ENCODE peak calls at places on chromosomes 12 and 14, in seven cellular contexts. One of them, this sample, is unnamed.

GRCh38 chr12:31991815-31992214 is 32.6 kb downstream of the RESF1 start:
- DNase-seq in heart right ventricle: no peak
- DNase-seq in HFF-Myc: no peak
- DNase-seq in A549: no peak
- DNase-seq in MM.1S: no peak
- DNase-seq in lower lobe of right lung: no peak
- DNase-seq in cardiac fibroblast: no peak
- DNase-seq in this sample: no peak

GRCh38 chr12:58443981-58444371 is 476.3 kb downstream of the LRIG3 start:
- DNase-seq in MM.1S: no peak
- DNase-seq in lower lobe of right lung: no peak
- DNase-seq in A549: no peak
- DNase-seq in HFF-Myc: no peak
- DNase-seq in cardiac fibroblast: peak; percentile 64
- DNase-seq in heart right ventricle: peak; percentile 20
- DNase-seq in this sample: no peak

GRCh38 chr12:12704593-12705230 is 8.7 kb upstream of the GPR19 start:
- DNase-seq in lower lobe of right lung: no peak
- DNase-seq in cardiac fibroblast: peak; percentile 96
- DNase-seq in MM.1S: peak; percentile 81
- DNase-seq in HFF-Myc: peak; percentile 84
- DNase-seq in A549: peak; percentile 94
- DNase-seq in heart right ventricle: peak; percentile 63
- DNase-seq in this sample: no peak

GRCh38 chr14:53983112-53983511 is 26.5 kb upstream of the BMP4 start:
- DNase-seq in A549: no peak
- DNase-seq in heart right ventricle: no peak
- DNase-seq in cardiac fibroblast: no peak
- DNase-seq in lower lobe of right lung: no peak
- DNase-seq in HFF-Myc: no peak
- DNase-seq in MM.1S: no peak
- DNase-seq in this sample: no peak

GRCh38 chr14:82182646-82183045 is 649.0 kb upstream of the SEL1L start:
- DNase-seq in A549: no peak
- DNase-seq in MM.1S: no peak
- DNase-seq in lower lobe of right lung: no peak
- DNase-seq in cardiac fibroblast: no peak
- DNase-seq in heart right ventricle: no peak
- DNase-seq in HFF-Myc: no peak
- DNase-seq in this sample: no peak

GRCh38 chr12:46363582-46364299 is 8.8 kb downstream of the SLC38A2 start:
- DNase-seq in A549: no peak
- DNase-seq in lower lobe of right lung: no peak
- DNase-seq in HFF-Myc: no peak
- DNase-seq in MM.1S: no peak
- DNase-seq in heart right ventricle: no peak
- DNase-seq in cardiac fibroblast: no peak
- DNase-seq in this sample: no peak

GRCh38 chr12:8698132-8698829 is 490 bp downstream of the RIMKLB start:
- DNase-seq in cardiac fibroblast: peak; percentile 55
- DNase-seq in HFF-Myc: no peak
- DNase-seq in heart right ventricle: peak; percentile 58
- DNase-seq in MM.1S: no peak
- DNase-seq in A549: peak; percentile 60
- DNase-seq in lower lobe of right lung: peak; percentile 81
- DNase-seq in this sample: no peak

GRCh38 chr14:28813810-28814209 is 47.2 kb downstream of the FOXG1 start:
- DNase-seq in cardiac fibroblast: no peak
- DNase-seq in HFF-Myc: no peak
- DNase-seq in MM.1S: no peak
- DNase-seq in heart right ventricle: no peak
- DNase-seq in A549: no peak
- DNase-seq in lower lobe of right lung: no peak
- DNase-seq in this sample: no peak

GRCh38 chr12:6141048-6141447 is 16.6 kb upstream of the VWF start:
- DNase-seq in cardiac fibroblast: peak; percentile 78
- DNase-seq in A549: no peak
- DNase-seq in HFF-Myc: no peak
- DNase-seq in lower lobe of right lung: no peak
- DNase-seq in MM.1S: no peak
- DNase-seq in heart right ventricle: peak; percentile 56
- DNase-seq in this sample: no peak

GRCh38 chr14:94904636-94905035 is 134.7 kb upstream of the GSC start:
- DNase-seq in lower lobe of right lung: no peak
- DNase-seq in A549: no peak
- DNase-seq in cardiac fibroblast: peak; percentile 7
- DNase-seq in MM.1S: no peak
- DNase-seq in heart right ventricle: no peak
- DNase-seq in HFF-Myc: no peak
- DNase-seq in this sample: no peak

GRCh38 chr12:23055004-23055403 is 430.0 kb downstream of the ETNK1 start:
- DNase-seq in MM.1S: peak; percentile 72
- DNase-seq in HFF-Myc: no peak
- DNase-seq in A549: peak; percentile 28
- DNase-seq in lower lobe of right lung: no peak
- DNase-seq in cardiac fibroblast: peak; percentile 3
- DNase-seq in heart right ventricle: no peak
- DNase-seq in this sample: peak; percentile 10

GRCh38 chr12:31002999-31003398 is 70.7 kb upstream of the DDX11 start:
- DNase-seq in cardiac fibroblast: no peak
- DNase-seq in HFF-Myc: no peak
- DNase-seq in A549: peak; percentile 22
- DNase-seq in heart right ventricle: no peak
- DNase-seq in lower lobe of right lung: peak; percentile 19
- DNase-seq in MM.1S: no peak
- DNase-seq in this sample: no peak

GRCh38 chr12:12612403-12612802 is 727 bp downstream of the CREBL2 start:
- DNase-seq in cardiac fibroblast: peak; percentile 81
- DNase-seq in heart right ventricle: peak; percentile 8
- DNase-seq in A549: peak; percentile 35
- DNase-seq in lower lobe of right lung: no peak
- DNase-seq in MM.1S: peak; percentile 31
- DNase-seq in HFF-Myc: no peak
- DNase-seq in this sample: peak; percentile 35

GRCh38 chr14:75469606-75470237 is 41.9 kb downstream of the JDP2 start:
- DNase-seq in cardiac fibroblast: no peak
- DNase-seq in heart right ventricle: no peak
- DNase-seq in HFF-Myc: no peak
- DNase-seq in A549: no peak
- DNase-seq in lower lobe of right lung: peak; percentile 89
- DNase-seq in MM.1S: no peak
- DNase-seq in this sample: no peak

GRCh38 chr12:32455607-32456063 is 56.3 kb downstream of the FGD4 start:
- DNase-seq in cardiac fibroblast: peak; percentile 88
- DNase-seq in A549: peak; percentile 81
- DNase-seq in MM.1S: peak; percentile 87
- DNase-seq in lower lobe of right lung: no peak
- DNase-seq in HFF-Myc: peak; percentile 40
- DNase-seq in heart right ventricle: peak; percentile 71
- DNase-seq in this sample: peak; percentile 51

GRCh38 chr12:49057888-49058287 is 2.7 kb downstream of the KMT2D start:
- DNase-seq in cardiac fibroblast: no peak
- DNase-seq in A549: no peak
- DNase-seq in MM.1S: no peak
- DNase-seq in heart right ventricle: no peak
- DNase-seq in HFF-Myc: no peak
- DNase-seq in lower lobe of right lung: no peak
- DNase-seq in this sample: no peak

GRCh38 chr12:58105225-58106119 is 164.1 kb downstream of the ATP23 start:
- DNase-seq in heart right ventricle: no peak
- DNase-seq in lower lobe of right lung: no peak
- DNase-seq in cardiac fibroblast: peak; percentile 24
- DNase-seq in A549: peak; percentile 10
- DNase-seq in HFF-Myc: no peak
- DNase-seq in MM.1S: no peak
- DNase-seq in this sample: no peak

GRCh38 chr12:24600996-24601395 is 347.9 kb downstream of the BCAT1 start:
- DNase-seq in A549: no peak
- DNase-seq in MM.1S: no peak
- DNase-seq in HFF-Myc: peak; percentile 35
- DNase-seq in cardiac fibroblast: peak; percentile 63
- DNase-seq in lower lobe of right lung: no peak
- DNase-seq in heart right ventricle: no peak
- DNase-seq in this sample: peak; percentile 46

GRCh38 chr12:31590730-31591307 is at the start of gene DENND5B:
- DNase-seq in lower lobe of right lung: peak; percentile 73
- DNase-seq in A549: peak; percentile 78
- DNase-seq in MM.1S: peak; percentile 82
- DNase-seq in heart right ventricle: peak; percentile 85
- DNase-seq in HFF-Myc: no peak
- DNase-seq in cardiac fibroblast: peak; percentile 84
- DNase-seq in this sample: no peak

DNA sequence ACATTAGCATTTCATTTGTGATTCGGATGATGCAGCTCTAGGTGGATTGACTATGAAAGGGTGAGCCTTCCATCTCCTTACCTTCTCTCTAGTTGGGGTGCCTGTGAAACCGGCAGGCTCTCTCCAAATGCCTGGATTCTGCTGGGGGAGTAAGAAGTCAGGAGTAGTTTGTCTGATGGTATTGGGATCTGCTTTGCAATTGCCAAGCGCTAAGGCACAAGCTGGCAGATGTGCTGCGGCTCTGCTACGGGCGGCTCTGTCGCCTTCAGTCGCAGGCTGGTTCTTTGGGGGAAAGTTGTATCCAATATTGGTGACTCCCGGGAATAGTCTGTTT is 2.4 kb downstream of the RMST start:
- DNase-seq in A549: no peak
- DNase-seq in MM.1S: no peak
- DNase-seq in HFF-Myc: no peak
- DNase-seq in lower lobe of right lung: no peak
- DNase-seq in heart right ventricle: no peak
- DNase-seq in cardiac fibroblast: no peak
- DNase-seq in this sample: no peak
- H3K4me3 ChIP-seq in A549: no peak overlapping the region
- H3K4me3 ChIP-seq in MM.1S: no peak overlapping the region
- H3K4me3 ChIP-seq in HFF-Myc: no peak overlapping the region
- H3K4me3 ChIP-seq in lower lobe of right lung: peak overlapping the region; percentile 14
- H3K4me3 ChIP-seq in heart right ventricle: peak overlapping the region; percentile 12
- H3K4me3 ChIP-seq in cardiac fibroblast: no peak overlapping the region
- H3K4me3 ChIP-seq in this sample: no peak overlapping the region

GRCh38 chr14:76810525-76810924 is 2.2 kb downstream of the ANGEL1 start:
- DNase-seq in heart right ventricle: no peak
- DNase-seq in HFF-Myc: no peak
- DNase-seq in MM.1S: no peak
- DNase-seq in A549: no peak
- DNase-seq in lower lobe of right lung: no peak
- DNase-seq in cardiac fibroblast: no peak
- DNase-seq in this sample: no peak
- H3K4me3 ChIP-seq in heart right ventricle: peak overlapping the region; percentile 90
- H3K4me3 ChIP-seq in HFF-Myc: peak overlapping the region; percentile 84
- H3K4me3 ChIP-seq in MM.1S: peak overlapping the region; percentile 76
- H3K4me3 ChIP-seq in A549: no peak overlapping the region
- H3K4me3 ChIP-seq in lower lobe of right lung: peak overlapping the region; percentile 81
- H3K4me3 ChIP-seq in cardiac fibroblast: no peak overlapping the region
- H3K4me3 ChIP-seq in this sample: no peak overlapping the region

GRCh38 chr14:22391908-22392307 is 197.1 kb downstream of the DAD1 start:
- DNase-seq in heart right ventricle: peak; percentile 70
- DNase-seq in A549: peak; percentile 67
- DNase-seq in MM.1S: peak; percentile 29
- DNase-seq in HFF-Myc: peak; percentile 51
- DNase-seq in cardiac fibroblast: peak; percentile 83
- DNase-seq in lower lobe of right lung: peak; percentile 57
- DNase-seq in this sample: no peak

GRCh38 chr14:22390195-22390594 is 198.8 kb downstream of the DAD1 start:
- DNase-seq in cardiac fibroblast: no peak
- DNase-seq in heart right ventricle: no peak
- DNase-seq in HFF-Myc: no peak
- DNase-seq in A549: no peak
- DNase-seq in lower lobe of right lung: no peak
- DNase-seq in MM.1S: no peak
- DNase-seq in this sample: no peak

GRCh38 chr14:22393796-22394195 is 195.2 kb downstream of the DAD1 start:
- DNase-seq in HFF-Myc: no peak
- DNase-seq in heart right ventricle: no peak
- DNase-seq in lower lobe of right lung: no peak
- DNase-seq in MM.1S: no peak
- DNase-seq in cardiac fibroblast: no peak
- DNase-seq in A549: no peak
- DNase-seq in this sample: no peak

GRCh38 chr14:22388669-22389625 is 200.1 kb downstream of the DAD1 start:
- DNase-seq in MM.1S: no peak
- DNase-seq in HFF-Myc: no peak
- DNase-seq in heart right ventricle: no peak
- DNase-seq in cardiac fibroblast: peak; percentile 37
- DNase-seq in lower lobe of right lung: no peak
- DNase-seq in A549: no peak
- DNase-seq in this sample: no peak

GRCh38 chr14:22390824-22391461 is 198.1 kb downstream of the DAD1 start:
- DNase-seq in HFF-Myc: no peak
- DNase-seq in A549: peak; percentile 15
- DNase-seq in cardiac fibroblast: no peak
- DNase-seq in MM.1S: no peak
- DNase-seq in lower lobe of right lung: no peak
- DNase-seq in heart right ventricle: no peak
- DNase-seq in this sample: no peak
- H3K4me3 ChIP-seq in HFF-Myc: no peak overlapping the region
- H3K4me3 ChIP-seq in A549: no peak overlapping the region
- H3K4me3 ChIP-seq in cardiac fibroblast: no peak overlapping the region
- H3K4me3 ChIP-seq in MM.1S: no peak overlapping the region
- H3K4me3 ChIP-seq in lower lobe of right lung: no peak overlapping the region
- H3K4me3 ChIP-seq in heart right ventricle: no peak overlapping the region
- H3K4me3 ChIP-seq in this sample: no peak overlapping the region

GRCh38 chr12:93127582-93128331 is 198.7 kb upstream of the EEA1 start:
- DNase-seq in A549: peak; percentile 15
- DNase-seq in HFF-Myc: peak; percentile 80
- DNase-seq in lower lobe of right lung: peak; percentile 75
- DNase-seq in heart right ventricle: peak; percentile 82
- DNase-seq in cardiac fibroblast: peak; percentile 98
- DNase-seq in MM.1S: no peak
- DNase-seq in this sample: peak; percentile 60

GRCh38 chr12:93125126-93125525 is 196.0 kb upstream of the EEA1 start:
- DNase-seq in lower lobe of right lung: no peak
- DNase-seq in cardiac fibroblast: peak; percentile 43
- DNase-seq in HFF-Myc: no peak
- DNase-seq in A549: no peak
- DNase-seq in heart right ventricle: no peak
- DNase-seq in MM.1S: peak; percentile 60
- DNase-seq in this sample: no peak

GRCh38 chr12:93128332-93128707 is 199.2 kb upstream of the EEA1 start:
- DNase-seq in A549: no peak
- DNase-seq in lower lobe of right lung: peak; percentile 63
- DNase-seq in cardiac fibroblast: no peak
- DNase-seq in MM.1S: no peak
- DNase-seq in HFF-Myc: no peak
- DNase-seq in heart right ventricle: no peak
- DNase-seq in this sample: no peak

GRCh38 chr12:93126069-93126474 is 197.0 kb upstream of the EEA1 start:
- DNase-seq in heart right ventricle: no peak
- DNase-seq in HFF-Myc: no peak
- DNase-seq in lower lobe of right lung: no peak
- DNase-seq in MM.1S: no peak
- DNase-seq in A549: no peak
- DNase-seq in cardiac fibroblast: no peak
- DNase-seq in this sample: no peak

DNA sequence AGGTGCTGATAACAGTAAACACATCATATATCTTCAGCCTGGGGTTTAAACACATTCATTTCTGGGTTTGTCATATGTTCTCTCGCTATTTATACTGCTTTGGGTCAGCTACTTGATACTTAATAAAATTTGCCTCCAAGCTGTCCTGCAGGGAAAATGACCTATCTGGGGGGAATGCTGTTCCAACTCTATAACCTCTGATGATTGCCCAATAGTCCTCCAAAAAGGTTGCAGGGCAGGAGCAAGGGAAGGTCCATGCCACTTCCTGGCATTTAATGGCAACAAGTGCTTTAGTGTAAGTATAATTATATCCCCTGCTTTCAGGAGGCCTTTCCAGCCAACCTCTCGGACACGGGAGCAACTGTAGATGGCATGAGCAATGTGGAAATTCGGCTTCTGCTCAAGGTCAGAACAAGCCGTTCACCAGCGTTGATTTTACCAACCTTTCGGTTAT is 198.0 kb upstream of the EEA1 start:
- DNase-seq in cardiac fibroblast: no peak
- DNase-seq in MM.1S: no peak
- DNase-seq in HFF-Myc: no peak
- DNase-seq in heart right ventricle: no peak
- DNase-seq in A549: no peak
- DNase-seq in lower lobe of right lung: no peak
- DNase-seq in this sample: no peak
- H3K4me3 ChIP-seq in cardiac fibroblast: no peak overlapping the region
- H3K4me3 ChIP-seq in MM.1S: no peak overlapping the region
- H3K4me3 ChIP-seq in HFF-Myc: no peak overlapping the region
- H3K4me3 ChIP-seq in heart right ventricle: no peak overlapping the region
- H3K4me3 ChIP-seq in A549: no peak overlapping the region
- H3K4me3 ChIP-seq in lower lobe of right lung: no peak overlapping the region
- H3K4me3 ChIP-seq in this sample: no peak overlapping the region